ENCODE peak calls at places on chromosomes 11 and 22, in seven cellular contexts. F is BE2C, G is astrocyte, T is cardiac muscle cell, W is ovary, M is K562, Z is thoracic aorta. H is an unnamed sample. For H3K36me3, the result is how much of the 10 kb centered on the place peaks cover.

GRCh38 chr22:20749453-20749852 is 24.5 kb upstream of the SERPIND1 start:
- DNase-seq in F (no peak), G (no peak), T (no peak), W (no peak), M (no peak), Z (no peak), H (no peak)

GRCh38 chr22:29886601-29887000 is 3.6 kb downstream of the MTMR3 start:
- DNase-seq in F (no peak), G (no peak), T (no peak), W (no peak), M (no peak), Z (no peak), H (no peak)

GRCh38 chr22:28023774-28024173 is 104.7 kb upstream of the PITPNB start:
- DNase-seq in F (no peak), G (no peak), T (no peak), W (no peak), M (no peak), Z (no peak), H (no peak)

GRCh38 chr11:40337118-40337517 is 1122.3 kb downstream of the LRRC4C start:
- DNase-seq in F (no peak), G (peak), T (no peak), W (no peak), M (no peak), Z (no peak), H (no peak)

GRCh38 chr11:58742140-58742539 is 10.4 kb upstream of the GLYAT start:
- DNase-seq in F (no peak), G (no peak), T (no peak), W (no peak), M (no peak), Z (no peak), H (no peak)

GRCh38 chr11:18599739-18600230 is at the start of gene MISFA:
- DNase-seq in F (no peak), G (no peak), T (no peak), W (no peak), M (no peak), Z (no peak), H (no peak)

GRCh38 chr22:32803020-32803758 is 1.7 kb downstream of the TIMP3 start:
- DNase-seq in F (no peak), G (peak), T (no peak), W (peak), M (no peak), Z (no peak), H (no peak)

GRCh38 chr11:36818410-36818809 is 220.4 kb upstream of the RAG2 start:
- DNase-seq in F (peak), G (no peak), T (no peak), W (no peak), M (peak), Z (no peak), H (no peak)

GRCh38 chr11:132719684-132720083 is 812.6 kb downstream of the OPCML start:
- DNase-seq in F (no peak), G (no peak), T (no peak), W (no peak), M (no peak), Z (no peak), H (no peak)

GRCh38 chr11:102495161-102496042 is 35.1 kb downstream of the MMP7 start:
- DNase-seq in F (peak), G (peak), T (peak), W (no peak), M (peak), Z (no peak), H (peak)

GRCh38 chr11:47905358-47906059 is 57.4 kb upstream of the NUP160 start:
- DNase-seq in F (no peak), G (peak), T (no peak), W (no peak), M (peak), Z (no peak), H (peak)

GRCh38 chr22:42544686-42545085 is 9.1 kb upstream of the SERHL2 start:
- DNase-seq in F (no peak), G (no peak), T (no peak), W (no peak), M (peak), Z (no peak), H (peak)

GRCh38 chr11:2174361-2174760 is 2.7 kb upstream of the TH start:
- DNase-seq in F (no peak), G (no peak), T (no peak), W (no peak), M (no peak), Z (no peak), H (no peak)

GRCh38 chr22:27386186-27386585 is 415.4 kb downstream of the MN1 start:
- DNase-seq in F (no peak), G (no peak), T (no peak), W (no peak), M (no peak), Z (no peak), H (no peak)

GRCh38 chr11:86091566-86091965 is 22.7 kb upstream of the PICALM start:
- DNase-seq in F (no peak), G (peak), T (no peak), W (no peak), M (no peak), Z (peak), H (no peak)

GRCh38 chr11:73252577-73253191 is 19.5 kb upstream of the P2RY6 start:
- DNase-seq in F (no peak), G (no peak), T (peak), W (no peak), M (no peak), Z (no peak), H (peak)

GRCh38 chr11:17790453-17790852 is 55.9 kb downstream of the KCNC1 start:
- DNase-seq in F (no peak), G (peak), T (no peak), W (no peak), M (no peak), Z (no peak), H (no peak)

DNA sequence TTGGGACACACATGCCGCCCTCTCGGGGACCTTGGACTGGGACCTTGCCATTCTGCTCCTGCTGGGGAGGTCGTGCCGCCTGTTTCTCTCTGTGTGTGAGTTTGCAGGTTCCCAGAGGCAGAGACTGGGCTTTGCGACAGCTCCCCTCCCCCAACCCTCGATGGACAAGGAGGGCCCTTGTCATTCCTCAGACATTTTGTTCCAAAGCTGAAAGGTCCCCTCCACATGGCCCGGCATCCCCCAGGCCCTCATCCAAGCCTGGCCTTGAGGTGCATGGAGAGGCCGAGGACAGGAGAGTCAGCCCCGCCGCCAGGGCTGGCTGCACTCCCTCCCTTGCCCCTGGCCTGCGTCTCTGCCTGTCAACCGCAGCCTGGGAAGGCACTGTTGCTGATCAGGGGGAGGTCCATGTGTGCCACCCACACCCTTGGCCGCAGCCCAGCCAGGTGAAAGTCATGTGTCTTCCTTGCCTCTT is 25.6 kb downstream of the FADS2 start:
- DNase-seq in F (no peak), G (no peak), T (no peak), W (no peak), M (no peak), Z (no peak), H (no peak)
- H3K36me3 ChIP-seq in F (under half), G (under half), T (under half), W (under half), M (under half), Z (under half), H (half or more)

DNA sequence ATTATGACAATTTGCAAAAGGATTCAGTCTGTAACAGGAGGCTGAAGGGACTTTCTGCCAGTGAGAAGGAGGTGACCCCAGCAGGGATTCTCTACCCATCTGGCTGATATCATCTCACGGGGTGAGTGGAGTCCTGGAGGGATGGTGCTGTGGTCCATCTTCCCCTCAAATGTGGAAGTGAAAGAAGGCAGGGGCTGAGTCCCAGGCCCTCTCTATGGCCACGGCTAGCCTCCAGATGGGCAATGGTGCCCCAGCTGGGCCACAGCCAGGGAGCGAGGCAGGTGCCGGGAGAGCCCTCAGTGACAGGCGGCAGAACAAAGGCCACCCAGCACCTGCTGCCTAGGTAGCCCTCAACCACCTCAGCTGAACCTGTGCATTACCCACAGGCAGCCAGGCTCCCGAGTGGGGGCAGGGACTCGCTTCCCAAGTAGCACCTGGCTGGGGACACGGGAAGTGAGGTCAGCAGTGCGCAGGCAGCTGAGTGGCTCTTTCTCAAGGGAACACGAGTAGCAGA is 6.7 kb downstream of the NECTIN1 start:
- DNase-seq in F (no peak), G (no peak), T (no peak), W (no peak), M (no peak), Z (no peak), H (no peak)
- H3K36me3 ChIP-seq in F (under half), G (under half), T (under half), W (under half), M (under half), Z (under half), H (under half)

GRCh38 chr22:17097701-17098100 is 12.9 kb downstream of the IL17RA start:
- DNase-seq in F (no peak), G (no peak), T (no peak), W (no peak), M (no peak), Z (no peak), H (peak)
- H3K36me3 ChIP-seq in F (under half), G (under half), T (under half), W (under half), M (under half), Z (under half), H (under half)

GRCh38 chr11:898160-898517 is 12.5 kb downstream of the CHID1 start:
- DNase-seq in F (peak), G (no peak), T (peak), W (no peak), M (no peak), Z (no peak), H (no peak)
- H3K36me3 ChIP-seq in F (under half), G (under half), T (under half), W (under half), M (half or more), Z (under half), H (under half)

GRCh38 chr22:36343720-36344105 is 44.1 kb downstream of the MYH9 start:
- DNase-seq in F (no peak), G (no peak), T (no peak), W (no peak), M (no peak), Z (no peak), H (no peak)

GRCh38 chr22:36339171-36340065 is 48.3 kb downstream of the MYH9 start:
- DNase-seq in F (no peak), G (peak), T (no peak), W (no peak), M (no peak), Z (no peak), H (no peak)

GRCh38 chr22:36340621-36341020 is 47.1 kb downstream of the MYH9 start:
- DNase-seq in F (no peak), G (no peak), T (no peak), W (no peak), M (peak), Z (no peak), H (no peak)

GRCh38 chr22:36343070-36343719 is 44.6 kb downstream of the MYH9 start:
- DNase-seq in F (no peak), G (no peak), T (no peak), W (no peak), M (no peak), Z (no peak), H (no peak)

DNA sequence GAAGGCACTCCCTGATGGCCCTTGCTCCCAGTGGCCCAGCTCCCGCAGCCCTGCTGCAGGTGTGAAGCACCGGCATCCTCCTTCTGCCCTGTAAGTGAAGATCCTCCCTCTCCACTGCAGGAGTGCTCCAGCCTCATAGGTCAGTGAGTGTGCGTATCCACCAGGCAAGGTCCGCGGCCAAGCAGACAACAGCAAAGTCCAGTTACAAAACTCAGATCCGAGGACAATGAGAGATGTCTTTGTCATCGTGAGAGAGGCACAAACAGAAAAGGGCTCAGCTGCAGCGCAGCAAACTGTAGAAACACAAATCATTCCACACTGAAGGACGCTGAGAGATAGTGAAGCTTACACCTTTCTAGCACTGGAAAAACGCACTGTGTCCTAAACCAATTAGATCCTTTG is 46.1 kb downstream of the MYH9 start:
- DNase-seq in F (no peak), G (no peak), T (no peak), W (no peak), M (no peak), Z (no peak), H (no peak)
- H3K36me3 ChIP-seq in F (under half), G (half or more), T (under half), W (under half), M (half or more), Z (half or more), H (under half)

GRCh38 chr11:44271286-44271685 is 38.7 kb downstream of the ALX4 start:
- DNase-seq in F (no peak), G (no peak), T (no peak), W (no peak), M (peak), Z (no peak), H (no peak)
- H3K36me3 ChIP-seq in F (under half), G (under half), T (under half), W (under half), M (under half), Z (under half), H (under half)

GRCh38 chr11:118383657-118384056 is 17.7 kb upstream of the ATP5MG start:
- DNase-seq in F (no peak), G (no peak), T (no peak), W (no peak), M (no peak), Z (no peak), H (no peak)
- H3K36me3 ChIP-seq in F (half or more), G (half or more), T (under half), W (under half), M (half or more), Z (half or more), H (half or more)

GRCh38 chr11:12994476-12994875 is 14.6 kb upstream of the RASSF10 start:
- DNase-seq in F (no peak), G (no peak), T (no peak), W (no peak), M (peak), Z (no peak), H (no peak)
- H3K36me3 ChIP-seq in F (under half), G (under half), T (under half), W (under half), M (under half), Z (under half), H (under half)

DNA sequence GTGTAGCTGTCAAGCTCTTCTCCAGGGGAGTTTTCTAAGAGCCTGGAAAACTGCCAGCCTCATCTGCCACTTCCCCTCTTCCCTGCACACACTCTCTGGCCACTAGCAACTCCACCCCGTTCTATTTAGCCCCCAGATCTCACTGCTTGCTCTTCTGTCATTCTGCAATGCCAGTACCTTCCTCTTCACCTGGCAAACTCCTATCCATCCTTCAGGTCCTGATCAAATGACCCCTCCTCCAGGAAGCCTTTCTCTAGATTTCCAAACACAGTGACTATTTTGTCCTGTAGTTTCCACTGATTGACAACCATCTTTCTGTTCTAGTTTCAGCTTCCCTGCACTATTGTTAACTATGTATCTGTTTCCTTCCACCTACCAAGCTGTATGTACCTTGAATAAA is 437.7 kb downstream of the SOX6 start:
- DNase-seq in F (no peak), G (no peak), T (no peak), W (no peak), M (no peak), Z (no peak), H (no peak)
- H3K36me3 ChIP-seq in F (under half), G (under half), T (under half), W (under half), M (under half), Z (under half), H (under half)

H was measured in adrenal gland.